ENCODE peak calls at places on chromosome 5, in four cellular contexts. S is fibroblast of lung, P is heart right ventricle, E is AG04450. G is an unnamed sample.

GRCh38 chr5:138349842-138350635 is 2.4 kb upstream of the KDM3B start:
- DNase-seq in S (no peak), P (no peak), E (no peak), G (no peak)

GRCh38 chr5:171857537-171857936 is 71.9 kb downstream of the SMIM23 start:
- DNase-seq in P (no peak), E (no peak), S (peak; percentile 70), G (no peak)

GRCh38 chr5:36944607-36945225 is 68.1 kb downstream of the NIPBL start:
- DNase-seq in E (peak; percentile 24), S (peak; percentile 84), P (no peak), G (no peak)

GRCh38 chr5:16803831-16804230 is 132.3 kb downstream of the MYO10 start:
- DNase-seq in S (no peak), E (no peak), P (no peak), G (no peak)

GRCh38 chr5:130759061-130759460 is 406.0 kb downstream of the HINT1 start:
- DNase-seq in E (no peak), P (no peak), S (no peak), G (no peak)

GRCh38 chr5:38719916-38720315 is 125.9 kb upstream of the OSMR start:
- DNase-seq in P (no peak), E (peak; percentile 68), S (peak; percentile 78), G (no peak)

GRCh38 chr5:66989286-66989685 is 207.3 kb downstream of the CD180 start:
- DNase-seq in E (no peak), S (no peak), P (no peak), G (no peak)

GRCh38 chr5:72788851-72789505 is 27.5 kb upstream of the TNPO1 start:
- DNase-seq in P (no peak), E (no peak), S (peak; percentile 3), G (no peak)

GRCh38 chr5:137252513-137252912 is 246.6 kb downstream of the SPOCK1 start:
- DNase-seq in S (no peak), E (peak; percentile 10), P (no peak), G (no peak)

GRCh38 chr5:14424011-14424685 is 157.4 kb upstream of the OTULINL start:
- DNase-seq in P (no peak), S (no peak), E (no peak), G (no peak)

GRCh38 chr5:179307931-179308471 is 37.3 kb downstream of the ADAMTS2 start:
- DNase-seq in P (no peak), S (no peak), E (no peak), G (no peak)

GRCh38 chr5:95808686-95809413 is 13.7 kb downstream of the GLRX start:
- DNase-seq in P (peak; percentile 88), S (peak; percentile 68), E (no peak), G (peak; percentile 55)

GRCh38 chr5:16773990-16774389 is 157.2 kb upstream of the RETREG1 start:
- DNase-seq in S (peak; percentile 21), E (no peak), P (no peak), G (no peak)

GRCh38 chr5:52283221-52283620 is 504.5 kb upstream of the ITGA1 start:
- DNase-seq in P (no peak), S (no peak), E (no peak), G (no peak)

GRCh38 chr5:67870662-67871061 is 344.9 kb upstream of the PIK3R1 start:
- DNase-seq in S (peak; percentile 26), E (no peak), P (no peak), G (no peak)

GRCh38 chr5:61333351-61334223 is 1.5 kb downstream of the ZSWIM6 start:
- DNase-seq in P (peak; percentile 27), E (no peak), S (no peak), G (no peak)
- H3K27me3 ChIP-seq in P (no peaks in the 10 kb centered on the region), E (no peaks in the 10 kb centered on the region), S (no peaks in the 10 kb centered on the region), G (no peaks in the 10 kb centered on the region)

GRCh38 chr5:89449392-89450148 is 566.6 kb upstream of the MEF2C start:
- DNase-seq in S (no peak), E (no peak), P (no peak), G (no peak)

GRCh38 chr5:89444073-89444472 is 561.1 kb upstream of the MEF2C start:
- DNase-seq in S (no peak), E (no peak), P (no peak), G (no peak)

GRCh38 chr5:89445106-89445745 is 562.2 kb upstream of the MEF2C start:
- DNase-seq in S (no peak), E (no peak), P (no peak), G (no peak)

GRCh38 chr5:89450149-89450538 is 567.2 kb upstream of the MEF2C start:
- DNase-seq in S (no peak), E (no peak), P (no peak), G (no peak)

GRCh38 chr5:89447027-89447426 is 564.0 kb upstream of the MEF2C start:
- DNase-seq in P (no peak), S (no peak), E (no peak), G (no peak)
- H3K27ac ChIP-seq in P (no peak overlapping the region), S (no peak overlapping the region), E (no peak overlapping the region), G (no peak overlapping the region)

GRCh38 chr5:4020386-4020785 is 424.8 kb downstream of the IRX1 start:
- DNase-seq in P (no peak), E (no peak), S (no peak), G (no peak)

GRCh38 chr5:4018007-4018406 is 422.4 kb downstream of the IRX1 start:
- DNase-seq in E (no peak), S (no peak), P (no peak), G (no peak)

GRCh38 chr5:4019841-4020240 is 424.2 kb downstream of the IRX1 start:
- DNase-seq in P (no peak), S (no peak), E (no peak), G (no peak)

GRCh38 chr5:4017076-4017803 is 421.6 kb downstream of the IRX1 start:
- DNase-seq in P (no peak), E (no peak), S (no peak), G (no peak)

GRCh38 chr5:4018968-4019766 is 423.5 kb downstream of the IRX1 start:
- DNase-seq in P (no peak), S (no peak), E (no peak), G (no peak)
- H3K27me3 ChIP-seq in P (no peaks in the 10 kb centered on the region), S (no peaks in the 10 kb centered on the region), E (no peaks in the 10 kb centered on the region), G (no peaks in the 10 kb centered on the region)

GRCh38 chr5:19035816-19036215 is 952.2 kb downstream of the CDH18 start:
- DNase-seq in P (no peak), E (no peak), S (no peak), G (no peak)
- H3K27ac ChIP-seq in P (no peak overlapping the region), E (no peak overlapping the region), S (no peak overlapping the region), G (no peak overlapping the region)

GRCh38 chr5:75059887-75060286 is 7.5 kb upstream of the GCNT4 start:
- DNase-seq in S (no peak), E (no peak), P (no peak), G (no peak)
- H3K27me3 ChIP-seq in S (peaks cover 3% of the 10 kb centered on the region), E (no peaks in the 10 kb centered on the region), P (no peaks in the 10 kb centered on the region), G (no peaks in the 10 kb centered on the region)

GRCh38 chr5:172905346-172905756 is 53.9 kb upstream of the RPL26L1 start:
- DNase-seq in E (no peak), S (no peak), P (no peak), G (peak; percentile 71)

GRCh38 chr5:172906888-172907287 is 52.3 kb upstream of the RPL26L1 start:
- DNase-seq in P (no peak), E (no peak), S (no peak), G (no peak)

GRCh38 chr5:172907657-172908056 is 51.6 kb upstream of the RPL26L1 start:
- DNase-seq in P (no peak), S (no peak), E (no peak), G (no peak)

GRCh38 chr5:172905771-172906170 is 53.5 kb upstream of the RPL26L1 start:
- DNase-seq in P (no peak), S (no peak), E (no peak), G (no peak)

DNA sequence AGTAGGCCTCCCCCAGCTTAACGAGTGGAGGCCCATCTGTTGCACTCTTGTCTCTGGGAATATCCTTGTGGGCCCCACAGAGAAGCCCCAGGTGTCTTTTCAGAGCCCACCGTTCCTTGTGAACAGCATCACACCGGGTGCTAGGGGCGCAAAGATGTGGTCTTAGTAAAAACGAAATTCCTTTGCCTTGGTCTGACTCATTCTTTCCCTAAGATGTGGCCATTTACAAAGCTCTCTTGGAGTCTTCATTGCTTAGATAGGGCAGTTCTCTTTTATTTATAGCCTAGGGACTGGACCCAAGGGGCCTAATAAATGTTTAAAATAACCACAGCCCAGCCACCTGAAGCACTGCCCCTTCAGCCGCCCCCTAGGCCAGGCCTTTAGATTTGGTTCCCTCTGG is 52.8 kb upstream of the RPL26L1 start:
- DNase-seq in S (peak; percentile 54), E (no peak), P (no peak), G (no peak)
- H3K27ac ChIP-seq in S (peak overlapping the region; percentile 95), E (peak overlapping the region; percentile 99), P (no peak overlapping the region), G (peak overlapping the region; percentile 83)

DNA sequence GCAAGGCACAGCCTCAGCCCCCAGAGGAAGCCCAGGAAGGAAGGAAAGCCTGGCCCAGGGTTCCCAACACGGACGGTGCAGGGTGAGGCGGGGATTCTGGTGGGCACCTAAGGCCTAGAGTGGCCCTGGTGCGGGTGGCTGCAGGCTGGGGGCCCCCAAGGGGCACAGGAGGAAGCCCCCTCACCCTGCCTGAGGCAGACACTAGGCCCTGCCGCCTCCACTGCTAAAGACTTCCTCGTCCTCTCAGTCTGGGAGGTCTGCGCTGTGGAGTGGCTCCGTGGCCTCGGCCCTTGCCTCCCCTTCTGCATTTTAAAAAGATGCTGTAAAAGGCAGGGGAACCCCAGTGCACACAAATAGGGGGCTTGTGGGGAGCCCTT is 3.4 kb downstream of the SLC9A3 start:
- DNase-seq in S (no peak), P (no peak), E (no peak), G (no peak)
- H3K27me3 ChIP-seq in S (peaks cover 34% of the 10 kb centered on the region), P (peaks cover 21% of the 10 kb centered on the region), E (peaks cover 57% of the 10 kb centered on the region), G (peaks cover 17% of the 10 kb centered on the region)

GRCh38 chr5:142785211-142785610 is 15.0 kb downstream of the ARHGAP26 start:
- DNase-seq in E (no peak), P (no peak), S (no peak), G (no peak)

GRCh38 chr5:142783601-142784291 is 13.6 kb downstream of the ARHGAP26 start:
- DNase-seq in P (peak; percentile 56), S (no peak), E (no peak), G (peak; percentile 53)

GRCh38 chr5:142780871-142781270 is 10.7 kb downstream of the ARHGAP26 start:
- DNase-seq in E (no peak), P (peak; percentile 54), S (no peak), G (no peak)

GRCh38 chr5:142784405-142784955 is 14.3 kb downstream of the ARHGAP26 start:
- DNase-seq in E (no peak), S (no peak), P (no peak), G (no peak)

GRCh38 chr5:142782976-142783539 is 12.9 kb downstream of the ARHGAP26 start:
- DNase-seq in S (no peak), E (no peak), P (peak; percentile 81), G (no peak)
- H3K27ac ChIP-seq in S (no peak overlapping the region), E (no peak overlapping the region), P (peak overlapping the region; percentile 77), G (peak overlapping the region; percentile 81)

GRCh38 chr5:139752506-139753350 is 42.9 kb upstream of the PSD2 start:
- DNase-seq in P (no peak), E (no peak), S (no peak), G (no peak)
- H3K27me3 ChIP-seq in P (peaks cover 4% of the 10 kb centered on the region), E (peaks cover 33% of the 10 kb centered on the region), S (peaks cover 40% of the 10 kb centered on the region), G (no peaks in the 10 kb centered on the region)

GRCh38 chr5:173868096-173868879 is 19.9 kb upstream of the CPEB4 start:
- DNase-seq in P (no peak), E (no peak), S (no peak), G (no peak)
- H3K27ac ChIP-seq in P (no peak overlapping the region), E (no peak overlapping the region), S (no peak overlapping the region), G (peak overlapping the region; percentile 95)